ENCODE peak calls at places on chromosome 11, in four cellular contexts. W is WTC11, F is K562, S is GM12878. Y is an unnamed sample.

GRCh38 chr11:12074529-12075195 is 35.7 kb upstream of the MICAL2 start:
- DNase-seq in W (no peak), F (no peak), S (no peak), Y (no peak)

GRCh38 chr11:95915051-95915450 is 8.9 kb downstream of the MTMR2 start:
- DNase-seq in S (no peak), F (no peak), W (no peak), Y (no peak)

GRCh38 chr11:32785262-32785661 is 9.2 kb downstream of the CCDC73 start:
- DNase-seq in S (no peak), W (no peak), F (no peak), Y (no peak)

GRCh38 chr11:81644239-81644840 is 1089.3 kb downstream of the FAM181B start:
- DNase-seq in F (peak; percentile 51), S (no peak), W (peak; percentile 12), Y (peak; percentile 33)

GRCh38 chr11:12050911-12051667 is 42.7 kb upstream of the DKK3 start:
- DNase-seq in S (no peak), W (no peak), F (no peak), Y (no peak)

GRCh38 chr11:44855138-44855849 is 95.4 kb downstream of the TP53I11 start:
- DNase-seq in F (no peak), S (no peak), W (no peak), Y (no peak)

GRCh38 chr11:79122759-79123158 is 318.1 kb downstream of the TENM4 start:
- DNase-seq in W (no peak), S (no peak), F (no peak), Y (no peak)

GRCh38 chr11:117972589-117973445 is 13.4 kb upstream of the IL10RA start:
- DNase-seq in S (no peak), W (no peak), F (peak; percentile 8), Y (no peak)

GRCh38 chr11:111688028-111688427 is 78.2 kb downstream of the PPP2R1B start:
- DNase-seq in W (no peak), F (no peak), S (no peak), Y (no peak)

GRCh38 chr11:74696932-74697687 is 34.1 kb downstream of the CHRDL2 start:
- DNase-seq in W (peak; percentile 45), F (peak; percentile 55), S (no peak), Y (no peak)

GRCh38 chr11:81749245-81749644 is 984.4 kb downstream of the FAM181B start:
- DNase-seq in F (no peak), W (no peak), S (no peak), Y (no peak)

GRCh38 chr11:113531575-113532451 is 56.6 kb upstream of the DRD2 start:
- DNase-seq in W (no peak), S (no peak), F (no peak), Y (no peak)

GRCh38 chr11:37364246-37364839 is 766.3 kb upstream of the RAG2 start:
- DNase-seq in W (no peak), S (no peak), F (no peak), Y (no peak)

GRCh38 chr11:134261626-134262488 is 8.5 kb downstream of the ACAD8 start:
- DNase-seq in F (peak; percentile 41), W (peak; percentile 58), S (no peak), Y (peak; percentile 66)

GRCh38 chr11:17354070-17354924 is 2.7 kb downstream of the NCR3LG1 start:
- DNase-seq in W (peak; percentile 67), F (peak; percentile 67), S (peak; percentile 25), Y (peak; percentile 71)

GRCh38 chr11:112977620-112978212 is 16.5 kb downstream of the NCAM1 start:
- DNase-seq in W (no peak), F (no peak), S (no peak), Y (no peak)

GRCh38 chr11:61111786-61112517 is 9.7 kb downstream of the CD5 start:
- DNase-seq in F (no peak), W (no peak), S (no peak), Y (no peak)

GRCh38 chr11:15118431-15118830 is 3.7 kb downstream of the INSC start:
- DNase-seq in F (no peak), W (no peak), S (peak; percentile 31), Y (no peak)

GRCh38 chr11:111923351-111923788 is 4.7 kb downstream of the C11orf52 start:
- DNase-seq in S (no peak), W (no peak), F (no peak), Y (no peak)

GRCh38 chr11:100176456-100176855 is 510.6 kb upstream of the ARHGAP42 start:
- DNase-seq in S (no peak), W (no peak), F (no peak), Y (no peak)

GRCh38 chr11:8080674-8081590 is at the start of gene TUB:
- DNase-seq in F (no peak), S (no peak), W (peak; percentile 70), Y (peak; percentile 97)

GRCh38 chr11:61709572-61709971 is 29.4 kb downstream of the DAGLA start:
- DNase-seq in S (no peak), W (no peak), F (no peak), Y (no peak)

GRCh38 chr11:64778473-64779298 is at the start of gene SF1:
- DNase-seq in S (peak; percentile 100), F (peak; percentile 96), W (peak; percentile 98), Y (peak; percentile 95)

GRCh38 chr11:67267188-67268035 is 1.1 kb downstream of the GRK2 start:
- DNase-seq in W (no peak), F (no peak), S (no peak), Y (peak; percentile 54)

GRCh38 chr11:69576069-69576782 is 64.7 kb upstream of the CCND1 start:
- DNase-seq in W (no peak), F (no peak), S (no peak), Y (no peak)

GRCh38 chr11:29343465-29344333 is 673.1 kb downstream of the KCNA4 start:
- DNase-seq in S (no peak), W (peak; percentile 80), F (peak; percentile 54), Y (peak; percentile 36)

GRCh38 chr11:71066311-71066710 is 186.1 kb downstream of the SHANK2 start:
- DNase-seq in W (no peak), S (no peak), F (no peak), Y (no peak)

GRCh38 chr11:123034587-123034986 is 27.3 kb downstream of the HSPA8 start:
- DNase-seq in F (no peak), S (no peak), W (no peak), Y (no peak)

GRCh38 chr11:67355794-67356550 is 2.6 kb upstream of the POLD4 start:
- DNase-seq in S (no peak), F (no peak), W (no peak), Y (peak; percentile 0)

GRCh38 chr11:107689317-107690202 is 22.3 kb downstream of the SLN start:
- DNase-seq in F (peak; percentile 33), W (peak; percentile 73), S (no peak), Y (peak; percentile 62)

GRCh38 chr11:128054323-128054910 is 532.9 kb downstream of the ETS1 start:
- DNase-seq in S (no peak), W (no peak), F (no peak), Y (no peak)

GRCh38 chr11:74307409-74307808 is 4.0 kb downstream of the P4HA3 start:
- DNase-seq in F (no peak), W (no peak), S (no peak), Y (peak; percentile 21)

GRCh38 chr11:119612814-119613213 is 116.2 kb downstream of the NECTIN1 start:
- DNase-seq in S (no peak), F (no peak), W (no peak), Y (no peak)

GRCh38 chr11:115761817-115762216 is 257.6 kb upstream of the CADM1 start:
- DNase-seq in S (no peak), W (no peak), F (no peak), Y (no peak)

GRCh38 chr11:6635082-6635932 is 16.1 kb upstream of the TPP1 start:
- DNase-seq in S (no peak), W (no peak), F (no peak), Y (no peak)

GRCh38 chr11:71120346-71120963 is 131.9 kb downstream of the SHANK2 start:
- DNase-seq in W (peak; percentile 84), S (no peak), F (no peak), Y (no peak)

GRCh38 chr11:65008016-65008415 is 5.9 kb upstream of the ARL2 start:
- DNase-seq in F (no peak), S (no peak), W (no peak), Y (no peak)

GRCh38 chr11:28836285-28837081 is 728.3 kb downstream of the METTL15 start:
- DNase-seq in W (no peak), F (no peak), S (no peak), Y (no peak)

GRCh38 chr11:94125408-94126120 is 3.1 kb upstream of the PANX1 start:
- DNase-seq in W (no peak), S (no peak), F (no peak), Y (no peak)

DNA sequence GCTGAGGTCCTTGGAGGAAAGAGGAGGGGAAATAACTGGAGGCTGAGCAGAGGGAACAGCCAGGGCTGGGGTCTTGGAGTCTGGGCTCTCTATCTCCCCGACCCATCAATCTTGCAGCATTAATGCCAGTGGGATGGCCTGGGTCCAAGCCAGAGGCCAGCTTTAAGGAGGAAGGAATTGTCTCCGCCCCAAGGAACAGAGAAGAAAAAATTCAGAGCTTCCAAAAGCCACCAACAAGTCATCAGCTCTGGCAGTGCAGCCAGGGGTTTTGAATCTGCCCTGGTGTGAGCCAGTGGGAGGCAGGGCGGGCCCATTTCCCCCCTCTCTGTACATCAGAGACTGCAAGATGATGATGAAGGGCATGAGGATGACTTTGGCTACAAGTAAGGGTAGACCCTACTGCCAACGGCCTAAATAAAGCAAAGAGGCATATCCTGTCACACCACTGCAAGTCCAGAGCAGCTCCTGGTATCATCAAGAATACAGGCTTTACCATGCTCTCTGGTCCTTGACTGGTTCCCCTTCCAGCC is 34.5 kb downstream of the LRRC32 start:
- DNase-seq in W (no peak), S (no peak), F (no peak), Y (no peak)
- TF ChIP-seq USF1 in W (no peak), S (no peak), F (no peak), Y (no peak)

GRCh38 chr11:91997178-91997577 is 227.4 kb upstream of the FAT3 start:
- DNase-seq in F (no peak), S (no peak), W (no peak), Y (no peak)
- TF ChIP-seq USF1 in F (no peak), S (no peak), W (no peak), Y (no peak)

DNA sequence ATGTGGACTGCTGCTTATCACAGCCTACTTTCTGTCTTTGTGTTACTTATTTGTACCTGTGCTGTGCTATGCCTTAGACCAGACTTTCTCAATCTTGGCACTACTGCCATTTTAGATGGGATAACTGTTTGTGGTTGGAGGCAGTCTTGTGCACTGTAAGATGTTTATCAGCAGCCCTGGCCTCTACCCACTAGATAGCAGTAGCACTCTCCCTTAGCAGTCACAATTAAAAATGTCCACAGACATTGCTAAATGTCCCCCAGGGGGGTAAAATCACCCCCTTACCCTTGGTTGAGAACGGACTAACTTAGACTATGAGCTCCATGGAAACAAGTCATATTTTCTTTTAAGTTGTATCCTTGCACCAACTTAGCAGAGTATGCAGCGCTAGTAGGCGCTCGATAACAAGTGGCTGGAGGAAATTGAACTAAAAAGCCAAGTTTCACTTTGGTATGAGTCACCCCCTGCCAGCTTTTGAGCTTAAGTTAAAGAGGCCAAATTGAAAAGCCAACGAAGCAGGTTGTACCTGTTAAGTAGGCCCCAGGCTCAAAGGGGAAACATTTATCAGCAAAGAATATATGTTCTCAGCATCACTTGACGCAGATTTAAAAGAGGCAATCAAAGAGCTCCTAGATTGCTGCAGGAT is 304.8 kb upstream of the SORL1-AS1 start:
- DNase-seq in S (no peak), F (no peak), W (no peak), Y (no peak)
- TF ChIP-seq USF1 in S (no peak), F (no peak), W (no peak), Y (no peak)

GRCh38 chr11:213111-213510 is 5.6 kb downstream of the RIC8A start:
- DNase-seq in F (no peak), W (no peak), S (no peak), Y (no peak)
- TF ChIP-seq USF1 in F (no peak), W (no peak), S (no peak), Y (no peak)